ENCODE peak calls at places on chromosome 5, in nine cellular contexts. N is H9, T is stomach, W is hepatocyte, H is colonic mucosa, S is lung, O is neural progenitor cell, U is OCI-LY7, X is ovary. Z is an unnamed sample. For H3K4me1, the result is how much of the 10 kb centered on the place peaks cover.

GRCh38 chr5:38666668-38667498 is 110.4 kb upstream of the LIFR start:
- DNase-seq in N (peak), T (peak), W (peak), H (no peak), S (peak), O (peak), U (peak), X (peak), Z (no peak)

GRCh38 chr5:56534102-56534501 is 281.2 kb upstream of the MAP3K1 start:
- DNase-seq in N (no peak), T (peak), W (peak), H (no peak), S (no peak), O (no peak), U (no peak), X (no peak), Z (peak)

GRCh38 chr5:158514961-158515359 is 584.8 kb downstream of the EBF1 start:
- DNase-seq in N (no peak), T (no peak), W (no peak), H (no peak), S (no peak), O (no peak), U (no peak), X (no peak), Z (no peak)

GRCh38 chr5:141182248-141182647 is at the start of gene PCDHB16:
- DNase-seq in N (peak), T (no peak), W (peak), H (no peak), S (no peak), O (peak), U (no peak), X (peak), Z (no peak)

GRCh38 chr5:80149161-80149609 is 106.7 kb downstream of the SERINC5 start:
- DNase-seq in N (no peak), T (no peak), W (no peak), H (no peak), S (no peak), O (no peak), U (no peak), X (no peak), Z (no peak)

GRCh38 chr5:66671305-66671704 is 75.1 kb downstream of the MAST4 start:
- DNase-seq in N (no peak), T (no peak), W (no peak), H (no peak), S (no peak), O (no peak), U (no peak), X (no peak), Z (no peak)

GRCh38 chr5:59099270-59099994 is 516.6 kb downstream of the RAB3C start:
- DNase-seq in N (no peak), T (no peak), W (peak), H (no peak), S (no peak), O (no peak), U (no peak), X (no peak), Z (peak)

GRCh38 chr5:163248333-163248732 is 189.1 kb upstream of the CCNG1 start:
- DNase-seq in N (no peak), T (no peak), W (no peak), H (no peak), S (no peak), O (no peak), U (no peak), X (no peak), Z (no peak)

DNA sequence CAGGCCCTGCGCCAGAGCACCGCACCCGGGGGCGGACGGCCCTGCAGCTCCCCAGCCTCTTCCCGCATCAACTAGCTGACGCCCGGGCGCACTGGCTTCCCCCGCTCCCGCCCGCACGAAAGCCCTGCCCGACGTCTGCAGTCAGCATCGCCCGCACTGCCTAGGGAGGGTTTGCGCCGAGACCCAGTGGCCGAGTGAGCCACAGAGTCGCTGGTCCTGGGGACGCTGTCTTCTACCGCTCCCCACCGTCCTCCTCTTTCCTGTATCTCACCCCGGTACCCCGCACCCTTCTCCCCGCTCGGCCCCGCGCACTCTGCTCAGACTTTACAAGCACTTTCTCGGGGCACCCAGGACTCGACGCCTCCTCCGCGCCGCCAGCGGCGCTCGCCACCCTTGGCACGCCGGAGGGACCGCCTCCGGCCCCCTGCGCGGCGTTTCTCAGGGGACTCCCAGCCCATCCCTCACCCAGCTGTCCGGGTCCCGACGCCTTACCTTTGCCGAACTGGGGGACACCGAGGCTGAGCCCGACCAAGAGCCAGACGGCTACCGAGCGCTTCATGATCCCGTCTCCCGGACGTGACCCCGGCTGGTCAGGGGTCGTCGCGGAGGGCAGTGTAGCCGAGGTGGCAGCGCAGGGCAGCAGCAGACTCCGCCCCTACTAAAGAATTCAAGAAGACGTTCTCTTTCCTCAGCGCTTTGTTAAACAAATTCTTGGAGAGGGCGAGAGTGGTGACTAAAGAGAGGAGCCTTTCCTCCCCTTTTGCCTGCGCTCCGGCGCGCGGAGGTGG is 670 bp downstream of the EDIL3 start:
- DNase-seq in N (peak), T (no peak), W (peak), H (peak), S (no peak), O (peak), U (no peak), X (peak), Z (no peak)
- H3K27ac ChIP-seq in N (no peak), T (peak), W (peak), H (peak), S (no peak), O (no peak), U (no peak), X (peak), Z (no peak)

DNA sequence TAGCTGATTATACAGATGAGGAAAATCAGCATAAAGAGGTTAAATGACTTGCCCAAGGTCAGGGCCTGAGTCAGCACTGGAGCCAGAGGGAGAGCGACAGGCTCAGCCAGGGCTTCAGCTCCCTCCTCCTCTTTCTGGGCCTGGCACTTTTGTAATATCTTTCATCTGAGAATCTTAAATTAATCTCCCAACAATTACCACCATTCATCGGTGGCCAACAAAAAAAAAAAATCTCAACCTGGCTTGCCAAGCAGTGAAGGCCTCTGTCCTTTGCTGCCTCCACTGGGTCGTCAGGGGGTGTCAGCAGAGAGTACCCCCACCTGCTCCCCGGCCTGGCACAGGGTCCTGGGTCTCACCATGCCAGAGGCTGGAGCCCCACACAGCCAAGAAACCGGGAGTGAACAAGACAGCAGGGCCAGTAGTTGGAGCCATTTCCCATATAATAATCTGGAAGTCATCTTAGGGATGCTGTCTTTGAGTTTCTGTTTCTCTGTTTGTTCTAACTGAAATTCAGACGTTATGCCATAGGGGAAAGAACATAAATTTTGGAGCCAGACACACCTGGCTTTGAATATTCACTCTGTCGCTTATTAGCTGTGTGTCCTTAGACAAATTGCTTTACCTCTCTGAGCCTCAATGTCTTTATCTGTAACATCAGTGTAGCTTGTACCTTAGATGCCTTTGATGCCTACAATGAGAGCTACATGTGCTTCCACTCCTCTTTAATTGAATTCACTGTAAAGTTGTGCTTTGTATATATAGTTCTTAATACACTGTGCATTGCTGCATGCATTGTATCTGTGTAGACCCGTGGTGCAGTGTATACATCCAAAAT is 299.9 kb upstream of the MSX2 start:
- DNase-seq in N (no peak), T (no peak), W (no peak), H (no peak), S (no peak), O (no peak), U (no peak), X (no peak), Z (peak)
- TF ChIP-seq CTCF in N (peak), T (no peak), W (peak), H (no peak), S (no peak), O (peak), U (no peak), X (no peak), Z (peak)

GRCh38 chr5:152193391-152194107 is 211.5 kb downstream of the NMUR2 start:
- DNase-seq in N (no peak), T (no peak), W (no peak), H (no peak), S (no peak), O (no peak), U (no peak), X (no peak), Z (peak)
- H3K4me1 ChIP-seq in N (under half), T (under half), W (under half), H (under half), S (under half), O (under half), U (under half), X (under half), Z (under half)

GRCh38 chr5:116736671-116737070 is 162.0 kb upstream of the SEMA6A start:
- DNase-seq in N (no peak), T (no peak), W (no peak), H (no peak), S (no peak), O (no peak), U (no peak), X (no peak), Z (no peak)

GRCh38 chr5:116738948-116739339 is 164.3 kb upstream of the SEMA6A start:
- DNase-seq in N (no peak), T (no peak), W (no peak), H (no peak), S (no peak), O (no peak), U (no peak), X (no peak), Z (no peak)

GRCh38 chr5:116740771-116741170 is 166.1 kb upstream of the SEMA6A start:
- DNase-seq in N (no peak), T (no peak), W (no peak), H (no peak), S (no peak), O (no peak), U (no peak), X (no peak), Z (no peak)

GRCh38 chr5:116738270-116738947 is 163.8 kb upstream of the SEMA6A start:
- DNase-seq in N (peak), T (no peak), W (no peak), H (peak), S (no peak), O (peak), U (no peak), X (no peak), Z (no peak)

GRCh38 chr5:116739648-116740047 is 165.0 kb upstream of the SEMA6A start:
- DNase-seq in N (no peak), T (no peak), W (no peak), H (no peak), S (no peak), O (no peak), U (no peak), X (no peak), Z (no peak)
- H3K27ac ChIP-seq in N (no peak), T (no peak), W (no peak), H (no peak), S (no peak), O (no peak), U (no peak), X (no peak), Z (no peak)

DNA sequence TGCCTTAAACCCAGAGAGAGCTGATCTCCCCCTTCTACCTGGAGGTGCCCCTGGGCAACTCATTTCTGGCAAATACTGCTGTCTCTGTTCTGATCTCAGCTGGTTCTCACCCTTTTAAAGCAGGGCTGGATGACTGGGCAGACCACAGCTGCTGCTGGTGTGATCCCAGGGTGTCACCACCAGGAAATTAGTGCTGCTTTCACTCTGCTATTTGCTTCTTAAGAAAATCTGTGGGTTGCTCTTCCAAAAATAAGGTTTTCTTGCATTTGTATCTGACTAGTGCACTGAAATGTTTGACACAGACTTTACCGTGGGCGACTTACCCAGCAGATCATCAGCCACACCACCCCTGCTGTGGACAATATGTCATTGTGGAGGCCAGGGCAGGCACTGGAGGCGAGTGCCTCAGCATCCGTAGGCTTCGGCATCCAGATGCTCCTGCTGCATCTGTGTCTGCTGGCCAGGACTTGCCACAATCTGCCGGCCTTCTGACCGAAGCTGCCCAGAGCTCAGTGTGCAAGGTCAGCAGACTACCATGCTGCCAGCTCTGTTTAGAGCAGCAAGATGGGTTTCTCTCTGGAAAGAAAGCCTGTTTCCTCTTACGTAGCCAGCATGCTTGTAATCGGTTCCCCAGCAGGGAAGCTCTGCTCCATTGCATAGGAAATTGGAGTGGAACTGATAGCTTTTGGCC is 13.6 kb downstream of the ARHGAP26 start:
- DNase-seq in N (no peak), T (no peak), W (no peak), H (no peak), S (no peak), O (peak), U (no peak), X (peak), Z (peak)
- TF ChIP-seq CTCF in N (no peak), T (no peak), W (no peak), H (no peak), S (no peak), O (no peak), U (no peak), X (no peak), Z (no peak)

GRCh38 chr5:178249191-178249989 is 16.8 kb upstream of the PHYKPL start:
- DNase-seq in N (no peak), T (no peak), W (no peak), H (no peak), S (no peak), O (no peak), U (no peak), X (no peak), Z (peak)
- H3K4me1 ChIP-seq in N (under half), T (under half), W (under half), H (under half), S (under half), O (under half), U (under half), X (under half), Z (under half)